ENCODE peak calls at places on chromosomes 3 and 15, in eight cellular contexts. C is ovary; W is brain microvascular endothelial cell; B is AG10803; R is neural crest cell; K is CD8-positive, alpha-beta T cell; V is PC-9; G is right lobe of liver. F is an unnamed sample.

GRCh38 chr3:31522152-31522551 is 10.6 kb upstream of the STT3B start:
- DNase-seq in C (no peak), W (no peak), B (no peak), R (no peak), K (peak), V (no peak), G (no peak), F (no peak)

GRCh38 chr15:81548350-81549116 is 174.5 kb upstream of the TMC3 start:
- DNase-seq in C (no peak), W (no peak), B (peak), R (no peak), K (no peak), V (no peak), G (no peak), F (no peak)

GRCh38 chr3:108202834-108203233 is 19.4 kb downstream of the IFT57 start:
- DNase-seq in C (no peak), W (no peak), B (peak), R (no peak), K (no peak), V (no peak), G (no peak), F (no peak)

GRCh38 chr3:105906834-105907233 is 38.0 kb upstream of the CBLB start:
- DNase-seq in C (no peak), W (peak), B (peak), R (no peak), K (no peak), V (no peak), G (no peak), F (no peak)

GRCh38 chr15:39124925-39125625 is 455.8 kb upstream of the THBS1 start:
- DNase-seq in C (no peak), W (no peak), B (no peak), R (no peak), K (no peak), V (no peak), G (no peak), F (no peak)

GRCh38 chr3:115161866-115162265 is 14.8 kb upstream of the ZBTB20 start:
- DNase-seq in C (no peak), W (no peak), B (no peak), R (no peak), K (no peak), V (no peak), G (no peak), F (no peak)

GRCh38 chr3:139664958-139665357 is 12.8 kb downstream of the NMNAT3 start:
- DNase-seq in C (no peak), W (no peak), B (no peak), R (no peak), K (no peak), V (no peak), G (no peak), F (no peak)

GRCh38 chr3:141561426-141562034 is 74.7 kb downstream of the RASA2 start:
- DNase-seq in C (no peak), W (peak), B (peak), R (peak), K (peak), V (peak), G (no peak), F (no peak)

GRCh38 chr3:40573985-40574384 is 49.2 kb downstream of the ZNF621 start:
- DNase-seq in C (no peak), W (no peak), B (no peak), R (no peak), K (no peak), V (no peak), G (no peak), F (no peak)

GRCh38 chr3:15345051-15345607 is 12.7 kb upstream of the SH3BP5 start:
- DNase-seq in C (no peak), W (no peak), B (no peak), R (no peak), K (no peak), V (no peak), G (no peak), F (no peak)

GRCh38 chr3:11757441-11757875 is 89.2 kb downstream of the TAMM41 start:
- DNase-seq in C (no peak), W (peak), B (peak), R (no peak), K (no peak), V (no peak), G (no peak), F (no peak)

GRCh38 chr3:9889405-9889804 is 1.0 kb upstream of the JAGN1 start:
- DNase-seq in C (no peak), W (no peak), B (no peak), R (no peak), K (no peak), V (no peak), G (no peak), F (no peak)

GRCh38 chr3:18153571-18154173 is 271.5 kb downstream of the SATB1 start:
- DNase-seq in C (no peak), W (peak), B (peak), R (no peak), K (no peak), V (peak), G (no peak), F (no peak)

GRCh38 chr3:179961081-179962078 is 75.4 kb downstream of the PEX5L start:
- DNase-seq in C (no peak), W (no peak), B (no peak), R (no peak), K (no peak), V (no peak), G (no peak), F (no peak)

GRCh38 chr3:169552533-169552932 is 111.0 kb downstream of the MECOM start:
- DNase-seq in C (no peak), W (no peak), B (no peak), R (no peak), K (no peak), V (no peak), G (no peak), F (no peak)

GRCh38 chr3:39443530-39443929 is 23.9 kb upstream of the MOBP start:
- DNase-seq in C (no peak), W (no peak), B (no peak), R (no peak), K (no peak), V (no peak), G (no peak), F (no peak)

GRCh38 chr3:42581709-42582473 is at the start of gene SEC22C:
- DNase-seq in C (peak), W (peak), B (peak), R (peak), K (peak), V (peak), G (peak), F (peak)

GRCh38 chr15:78810377-78811123 is 714 bp downstream of the ADAMTS7 start:
- DNase-seq in C (peak), W (peak), B (peak), R (peak), K (no peak), V (peak), G (no peak), F (no peak)

GRCh38 chr3:72036899-72037298 is 252.0 kb upstream of the PROK2 start:
- DNase-seq in C (no peak), W (no peak), B (peak), R (no peak), K (no peak), V (no peak), G (no peak), F (no peak)

GRCh38 chr15:95601525-95601924 is 729.0 kb upstream of the NR2F2 start:
- DNase-seq in C (no peak), W (no peak), B (no peak), R (no peak), K (no peak), V (no peak), G (no peak), F (no peak)

GRCh38 chr15:31456329-31457060 is 129.9 kb downstream of the KLF13 start:
- DNase-seq in C (no peak), W (no peak), B (no peak), R (no peak), K (no peak), V (no peak), G (peak), F (no peak)

GRCh38 chr3:46848271-46849097 is 14.8 kb downstream of the MYL3 start:
- DNase-seq in C (peak), W (peak), B (peak), R (peak), K (peak), V (peak), G (no peak), F (peak)

GRCh38 chr3:123156276-123156995 is 45.3 kb upstream of the SEC22A start:
- DNase-seq in C (no peak), W (no peak), B (no peak), R (no peak), K (no peak), V (no peak), G (no peak), F (peak)

GRCh38 chr3:177832862-177833261 is 635.6 kb upstream of the TBL1XR1 start:
- DNase-seq in C (no peak), W (no peak), B (peak), R (no peak), K (no peak), V (no peak), G (no peak), F (no peak)

GRCh38 chr15:69532856-69533255 is 80.2 kb downstream of the RPLP1 start:
- DNase-seq in C (no peak), W (no peak), B (no peak), R (no peak), K (no peak), V (no peak), G (no peak), F (no peak)

GRCh38 chr15:69530234-69530633 is 77.6 kb downstream of the RPLP1 start:
- DNase-seq in C (no peak), W (no peak), B (no peak), R (no peak), K (no peak), V (no peak), G (no peak), F (no peak)

GRCh38 chr15:69532066-69532465 is 79.4 kb downstream of the RPLP1 start:
- DNase-seq in C (no peak), W (no peak), B (no peak), R (no peak), K (no peak), V (no peak), G (no peak), F (no peak)

GRCh38 chr15:69533504-69533903 is 80.9 kb downstream of the RPLP1 start:
- DNase-seq in C (no peak), W (no peak), B (peak), R (no peak), K (no peak), V (no peak), G (no peak), F (no peak)

DNA sequence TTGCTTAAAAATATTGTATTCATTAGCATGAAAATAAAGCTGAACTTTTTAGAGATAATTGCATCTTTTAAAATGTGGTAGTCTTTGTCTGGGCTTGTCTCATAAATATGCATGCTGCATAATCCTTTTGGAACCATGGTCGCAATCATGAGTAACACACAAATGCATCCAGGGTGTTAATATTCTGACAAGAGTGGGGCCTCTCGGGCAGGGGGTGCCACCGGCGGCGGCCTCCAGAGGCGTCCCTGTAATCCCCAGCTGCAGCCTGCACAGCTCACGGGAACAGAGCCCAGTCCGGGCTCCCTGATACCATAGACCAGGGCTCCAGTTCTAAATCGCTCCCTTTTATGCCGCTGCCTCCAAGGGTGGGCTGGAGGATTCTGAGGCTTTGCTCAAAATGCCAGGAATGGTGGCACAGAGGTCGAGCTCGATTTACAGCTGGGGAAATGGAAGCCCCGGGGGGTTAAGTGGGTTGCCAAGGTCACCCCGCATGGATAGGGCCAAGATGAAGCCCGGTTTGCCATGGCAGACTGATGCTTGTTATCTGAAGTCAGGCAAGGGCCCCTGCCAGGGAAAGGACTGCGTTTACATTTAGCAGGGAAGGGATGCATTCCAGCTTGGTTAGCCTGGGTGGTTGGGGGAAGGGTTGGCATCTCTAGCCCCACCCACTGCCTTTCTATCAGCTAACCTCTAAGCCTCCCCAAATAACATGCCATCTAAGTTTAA is 78.8 kb downstream of the RPLP1 start:
- DNase-seq in C (no peak), W (no peak), B (no peak), R (no peak), K (no peak), V (no peak), G (no peak), F (no peak)
- TF ChIP-seq CTCF in C (no peak), W (no peak), B (no peak), R (no peak), K (no peak), V (no peak), G (no peak), F (no peak)

GRCh38 chr3:32571192-32571485 is 481 bp upstream of the DYNC1LI1 start:
- DNase-seq in C (no peak), W (no peak), B (no peak), R (no peak), K (no peak), V (no peak), G (no peak), F (peak)

GRCh38 chr3:32570426-32571191 is at the start of gene DYNC1LI1:
- DNase-seq in C (peak), W (peak), B (peak), R (peak), K (peak), V (peak), G (peak), F (peak)

GRCh38 chr3:32569540-32570425 is 875 bp downstream of the DYNC1LI1 start:
- DNase-seq in C (peak), W (peak), B (peak), R (peak), K (peak), V (peak), G (peak), F (no peak)

GRCh38 chr3:32564195-32564594 is 6.5 kb downstream of the DYNC1LI1 start:
- DNase-seq in C (no peak), W (no peak), B (no peak), R (no peak), K (no peak), V (no peak), G (no peak), F (no peak)

DNA sequence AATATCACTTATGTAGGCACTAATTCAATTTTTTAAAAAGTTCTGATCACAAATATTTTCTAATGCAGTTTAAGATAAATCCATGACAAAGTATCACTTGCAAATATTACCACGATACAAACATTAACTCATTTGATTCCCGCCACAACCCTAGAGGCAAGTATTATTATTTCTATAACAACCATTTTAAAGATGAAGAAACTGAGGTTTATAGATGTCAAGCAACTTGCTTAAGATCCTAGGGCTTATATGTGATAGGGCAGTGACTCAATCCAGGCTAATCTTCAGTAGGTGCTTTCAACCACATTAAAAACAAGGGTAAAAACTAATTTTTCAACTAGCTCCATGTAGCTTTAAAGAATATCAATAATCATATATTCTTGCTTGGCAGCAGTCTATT is 1.7 kb downstream of the DYNC1LI1 start:
- DNase-seq in C (no peak), W (no peak), B (no peak), R (no peak), K (no peak), V (no peak), G (no peak), F (no peak)
- TF ChIP-seq CTCF in C (no peak), W (no peak), B (no peak), R (no peak), K (no peak), V (no peak), G (no peak), F (no peak)

GRCh38 chr3:61919371-61919770 is 358.0 kb downstream of the PTPRG start:
- DNase-seq in C (no peak), W (no peak), B (no peak), R (no peak), K (no peak), V (no peak), G (no peak), F (no peak)
- TF ChIP-seq CTCF in C (no peak), W (no peak), B (no peak), R (no peak), K (no peak), V (no peak), G (no peak), F (no peak)

DNA sequence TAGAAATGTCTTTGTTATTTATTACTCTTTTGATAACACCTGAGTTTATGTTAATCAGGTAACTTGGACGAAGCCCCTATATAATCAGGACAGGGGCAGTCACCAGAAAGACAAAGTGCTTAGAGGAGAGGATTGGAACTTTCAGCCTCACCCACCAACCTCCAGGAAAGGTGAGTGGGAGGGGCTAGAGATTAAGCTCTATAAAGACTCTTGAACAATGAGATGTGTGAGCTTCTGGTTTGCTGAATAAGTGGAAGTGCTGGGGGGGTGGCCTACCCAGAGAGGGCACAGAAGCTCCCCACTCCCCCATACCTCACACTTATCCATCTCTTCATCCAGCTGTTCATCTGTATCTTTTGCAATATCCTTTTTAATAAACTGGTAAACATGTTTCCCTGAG is 73.9 kb downstream of the TTBK2 start:
- DNase-seq in C (no peak), W (no peak), B (no peak), R (no peak), K (no peak), V (no peak), G (no peak), F (no peak)
- TF ChIP-seq CTCF in C (no peak), W (no peak), B (no peak), R (no peak), K (no peak), V (no peak), G (no peak), F (no peak)

DNA sequence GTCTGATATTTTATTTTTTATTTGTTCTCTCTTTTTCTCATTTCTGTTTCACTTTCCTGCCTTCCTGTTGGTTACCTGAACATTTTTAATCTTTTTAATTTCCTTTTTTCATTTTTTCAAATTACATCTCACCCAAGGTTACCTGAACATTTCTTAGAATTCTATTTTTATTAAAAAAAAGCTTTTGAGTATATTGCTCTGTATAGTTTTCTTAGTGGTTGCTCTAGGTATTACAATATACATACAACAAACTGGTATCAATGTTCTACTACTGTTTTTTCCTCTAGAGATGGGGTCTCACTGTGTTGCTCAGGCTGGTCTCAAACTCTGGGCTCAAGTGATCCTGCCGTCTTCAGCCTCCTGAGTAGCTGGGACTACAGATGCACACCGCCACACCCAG is 79.4 kb downstream of the DHX30 start:
- DNase-seq in C (no peak), W (no peak), B (no peak), R (no peak), K (no peak), V (no peak), G (no peak), F (no peak)
- TF ChIP-seq CTCF in C (no peak), W (peak), B (no peak), R (peak), K (no peak), V (peak), G (peak), F (peak)

GRCh38 chr15:25239471-25240345 is 199.1 kb downstream of the UBE3A start:
- DNase-seq in C (peak), W (no peak), B (no peak), R (no peak), K (no peak), V (no peak), G (peak), F (peak)
- TF ChIP-seq CTCF in C (no peak), W (no peak), B (no peak), R (no peak), K (no peak), V (no peak), G (no peak), F (no peak)

DNA sequence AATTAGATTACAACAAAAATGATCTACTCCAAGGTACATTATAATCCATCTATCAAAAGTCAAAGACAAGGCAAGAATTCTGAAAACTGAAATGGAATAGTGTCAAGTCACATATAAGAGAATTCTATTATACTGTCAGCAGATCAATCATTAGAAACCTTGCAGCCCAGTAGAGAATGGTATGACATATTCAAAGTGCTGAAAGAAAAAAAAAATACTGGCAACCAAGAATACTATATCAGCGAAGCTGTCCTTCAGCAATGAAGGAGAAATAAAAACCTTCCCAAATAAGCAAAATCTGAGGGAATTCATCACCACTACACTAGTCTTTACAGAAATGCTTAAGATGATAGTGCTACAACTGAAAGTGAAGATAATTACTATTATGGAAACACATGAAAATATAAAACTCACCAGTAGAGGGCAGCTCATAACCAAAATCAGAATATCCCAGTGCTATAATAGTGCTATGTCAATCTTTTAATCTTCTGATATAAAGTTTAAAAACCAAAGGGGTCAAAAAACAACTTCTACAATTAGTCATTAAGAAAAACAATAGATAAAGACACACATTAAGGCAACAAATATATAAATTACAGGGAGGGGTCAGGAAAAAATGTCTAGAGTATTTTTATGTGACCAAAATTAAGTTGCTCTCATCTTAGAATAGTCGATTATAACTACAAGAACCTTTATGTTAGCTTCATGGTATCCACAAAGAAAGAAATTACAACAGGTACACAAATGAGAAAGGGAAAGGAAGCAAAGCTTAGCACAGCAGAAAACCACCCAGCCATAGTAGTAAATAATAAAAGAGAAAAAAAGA is 190.7 kb upstream of the CNTN6 start:
- DNase-seq in C (no peak), W (no peak), B (no peak), R (no peak), K (no peak), V (no peak), G (no peak), F (no peak)
- TF ChIP-seq CTCF in C (no peak), W (peak), B (peak), R (peak), K (no peak), V (peak), G (peak), F (peak)

GRCh38 chr15:53869044-53869805 is 109.0 kb upstream of the UNC13C start:
- DNase-seq in C (no peak), W (no peak), B (no peak), R (peak), K (no peak), V (no peak), G (no peak), F (no peak)
- TF ChIP-seq CTCF in C (no peak), W (peak), B (no peak), R (peak), K (no peak), V (peak), G (no peak), F (peak)

GRCh38 chr15:75921732-75922703 is 18.3 kb downstream of the FBXO22 start:
- DNase-seq in C (peak), W (peak), B (peak), R (no peak), K (no peak), V (peak), G (no peak), F (no peak)
- TF ChIP-seq CTCF in C (no peak), W (peak), B (peak), R (peak), K (no peak), V (peak), G (peak), F (peak)

GRCh38 chr3:128940252-128940651 is 53.6 kb downstream of the CFAP92 start:
- DNase-seq in C (no peak), W (no peak), B (no peak), R (no peak), K (no peak), V (no peak), G (no peak), F (no peak)
- TF ChIP-seq CTCF in C (no peak), W (no peak), B (no peak), R (no peak), K (no peak), V (no peak), G (no peak), F (no peak)